ENCODE peak calls at places on chromosomes 1 and 21, in seven cellular contexts. W, L, Y, N, C, R and Z are unnamed samples.

GRCh38 chr21:34967509-34968289 is 81.4 kb downstream of the RUNX1 start:
- DNase-seq in Y (no peak), N (no peak), L (no peak), W (no peak), C (peak; percentile 26), R (no peak), Z (no peak)

GRCh38 chr1:186985889-186986491 is 157.2 kb downstream of the PLA2G4A start:
- DNase-seq in Y (no peak), N (peak; percentile 37), W (peak; percentile 77), R (peak; percentile 49), L (no peak), C (peak; percentile 27), Z (no peak)

GRCh38 chr1:29673669-29674624 is 437.6 kb downstream of the PTPRU start:
- DNase-seq in W (no peak), C (no peak), L (no peak), Y (no peak), N (no peak), R (no peak), Z (no peak)

GRCh38 chr1:184298321-184299052 is 88.3 kb upstream of the C1orf21 start:
- DNase-seq in C (no peak), L (no peak), W (no peak), N (no peak), Y (no peak), R (no peak), Z (no peak)

GRCh38 chr1:224378855-224379631 is 22.4 kb downstream of the CNIH4 start:
- DNase-seq in C (no peak), L (no peak), R (peak; percentile 11), W (no peak), Y (no peak), N (peak; percentile 30), Z (no peak)

GRCh38 chr1:170562644-170563338 is 30.8 kb downstream of the GORAB start:
- DNase-seq in C (peak; percentile 54), L (no peak), R (peak; percentile 36), Y (no peak), W (peak; percentile 22), N (peak; percentile 17), Z (peak; percentile 15)

GRCh38 chr1:16266411-16267118 is 29.6 kb upstream of the CPLANE2 start:
- DNase-seq in R (no peak), N (no peak), L (no peak), C (no peak), Y (no peak), W (no peak), Z (no peak)

GRCh38 chr1:230186874-230187273 is 119.8 kb downstream of the GALNT2 start:
- DNase-seq in N (no peak), C (no peak), R (peak; percentile 41), W (no peak), L (no peak), Y (no peak), Z (no peak)

GRCh38 chr1:29508458-29509107 is 272.3 kb downstream of the PTPRU start:
- DNase-seq in W (no peak), C (no peak), L (no peak), Y (no peak), R (no peak), N (no peak), Z (no peak)

GRCh38 chr1:205583461-205584130 is 48.2 kb downstream of the ELK4 start:
- DNase-seq in R (no peak), Y (no peak), C (no peak), W (no peak), N (no peak), L (peak; percentile 6), Z (no peak)

GRCh38 chr1:21704055-21704660 is 35.0 kb upstream of the RAP1GAP start:
- DNase-seq in R (no peak), C (no peak), L (no peak), N (no peak), W (no peak), Y (no peak), Z (no peak)

GRCh38 chr1:222616535-222616934 is 1.4 kb upstream of the MIA3 start:
- DNase-seq in W (no peak), L (no peak), Y (no peak), R (no peak), N (no peak), C (no peak), Z (no peak)

GRCh38 chr1:171218661-171219060 is 29.6 kb upstream of the FMO1 start:
- DNase-seq in R (no peak), L (no peak), N (no peak), Y (no peak), C (no peak), W (no peak), Z (no peak)

GRCh38 chr1:232438476-232438875 is 191.5 kb downstream of the SIPA1L2 start:
- DNase-seq in L (no peak), W (no peak), C (no peak), R (no peak), Y (no peak), N (no peak), Z (no peak)

GRCh38 chr1:9651220-9651564 is 339 bp upstream of the PIK3CD start:
- DNase-seq in W (no peak), R (no peak), N (no peak), Y (no peak), L (no peak), C (no peak), Z (no peak)

GRCh38 chr1:176178316-176178715 is 28.8 kb downstream of the COP1 start:
- DNase-seq in R (no peak), W (no peak), Y (no peak), L (no peak), N (no peak), C (no peak), Z (no peak)

GRCh38 chr1:14889937-14890440 is 263.6 kb upstream of the TMEM51 start:
- DNase-seq in N (no peak), W (no peak), C (no peak), Y (no peak), R (no peak), L (no peak), Z (no peak)

GRCh38 chr1:116373451-116374339 is 651 bp downstream of the ATP1A1 start:
- DNase-seq in L (peak; percentile 76), C (no peak), N (peak; percentile 52), W (no peak), Y (peak; percentile 46), R (no peak), Z (peak; percentile 47)

GRCh38 chr21:45417951-45418300 is 13.0 kb downstream of the COL18A1 start:
- DNase-seq in Y (peak; percentile 0), L (no peak), C (no peak), N (no peak), R (no peak), W (no peak), Z (no peak)

GRCh38 chr1:91864017-91864700 is 21.8 kb downstream of the TGFBR3 start:
- DNase-seq in Y (no peak), R (no peak), C (no peak), W (no peak), N (no peak), L (no peak), Z (no peak)

GRCh38 chr1:154019280-154019679 is 28.7 kb downstream of the RPS27 start:
- DNase-seq in Y (no peak), W (no peak), N (no peak), L (no peak), C (no peak), R (no peak), Z (no peak)

GRCh38 chr1:226185153-226186036 is 1.1 kb downstream of the ACBD3 start:
- DNase-seq in N (no peak), Y (no peak), C (no peak), R (no peak), L (no peak), W (no peak), Z (no peak)

GRCh38 chr1:218804014-218804785 is 369.5 kb upstream of the LYPLAL1 start:
- DNase-seq in C (no peak), N (no peak), L (no peak), R (no peak), W (no peak), Y (no peak), Z (no peak)

GRCh38 chr1:220335668-220336067 is 63.4 kb upstream of the RAB3GAP2 start:
- DNase-seq in R (no peak), C (no peak), L (no peak), Y (no peak), W (no peak), N (no peak), Z (no peak)

GRCh38 chr1:246961939-246962373 is 30.2 kb upstream of the AHCTF1 start:
- DNase-seq in Y (no peak), C (no peak), R (peak; percentile 93), L (peak; percentile 24), N (no peak), W (no peak), Z (no peak)

GRCh38 chr1:3222042-3222692 is 153.2 kb downstream of the PRDM16 start:
- DNase-seq in W (no peak), R (no peak), C (no peak), N (no peak), Y (no peak), L (peak; percentile 58), Z (no peak)

GRCh38 chr1:212482352-212483153 is 49.8 kb downstream of the NENF start:
- DNase-seq in L (peak; percentile 44), W (no peak), N (no peak), Y (no peak), R (no peak), C (no peak), Z (no peak)

GRCh38 chr1:116737855-116738318 is 16.3 kb upstream of the CD2 start:
- DNase-seq in R (no peak), Y (no peak), C (no peak), N (peak; percentile 73), L (no peak), W (no peak), Z (no peak)

GRCh38 chr1:200363200-200363933 is 46.5 kb downstream of the ZNF281 start:
- DNase-seq in C (no peak), R (peak; percentile 55), Y (no peak), L (no peak), N (no peak), W (peak; percentile 43), Z (no peak)

GRCh38 chr1:241074507-241074906 is 282.5 kb downstream of the RGS7 start:
- DNase-seq in W (no peak), Y (no peak), L (no peak), N (no peak), C (no peak), R (no peak), Z (no peak)

GRCh38 chr1:21919520-21919919 is 17.6 kb downstream of the HSPG2 start:
- DNase-seq in C (no peak), N (no peak), L (no peak), Y (no peak), W (no peak), R (no peak), Z (no peak)

GRCh38 chr1:69919129-69919921 is 286.1 kb downstream of the LRRC40 start:
- DNase-seq in R (no peak), C (no peak), N (no peak), L (no peak), Y (no peak), W (no peak), Z (no peak)

GRCh38 chr1:156655151-156655903 is 13.4 kb downstream of the BCAN start:
- DNase-seq in C (no peak), Y (no peak), N (no peak), R (no peak), W (no peak), L (no peak), Z (no peak)